ENCODE peak calls at places on chromosomes 12 and 14, in eight cellular contexts. R is adrenal gland, H is uterus, I is choroid plexus epithelial cell, F is SJCRH30, N is fibroblast of villous mesenchyme, M is suprapubic skin, B is A549. E is an unnamed sample.

GRCh38 chr12:46458500-46459106 is 86.0 kb upstream of the SLC38A2 start:
- DNase-seq in R (no peak), H (no peak), I (no peak), F (no peak), N (no peak), M (no peak), B (no peak), E (no peak)

GRCh38 chr14:20176330-20176729 is 14.4 kb upstream of the OR11G2 start:
- DNase-seq in R (no peak), H (no peak), I (no peak), F (no peak), N (no peak), M (no peak), B (no peak), E (no peak)

GRCh38 chr14:24291446-24292117 is 8.0 kb downstream of the DHRS1 start:
- DNase-seq in R (no peak), H (no peak), I (no peak), F (no peak), N (no peak), M (no peak), B (no peak), E (no peak)

GRCh38 chr14:70188292-70188607 is 501 bp downstream of the SLC8A3 start:
- DNase-seq in R (peak), H (no peak), I (peak), F (peak), N (no peak), M (no peak), B (no peak), E (no peak)

GRCh38 chr12:46998811-46999368 is 80.5 kb upstream of the PCED1B start:
- DNase-seq in R (no peak), H (no peak), I (peak), F (no peak), N (peak), M (no peak), B (peak), E (no peak)

GRCh38 chr12:54381136-54381535 is 3.4 kb downstream of the ZNF385A start:
- DNase-seq in R (no peak), H (no peak), I (no peak), F (no peak), N (no peak), M (no peak), B (no peak), E (no peak)

GRCh38 chr12:131205534-131205933 is 251.8 kb downstream of the ADGRD1 start:
- DNase-seq in R (no peak), H (no peak), I (no peak), F (no peak), N (no peak), M (no peak), B (no peak), E (no peak)

GRCh38 chr14:81268016-81268416 is 47.3 kb upstream of the GTF2A1 start:
- DNase-seq in R (no peak), H (no peak), I (peak), F (no peak), N (no peak), M (no peak), B (peak), E (no peak)

GRCh38 chr14:50334211-50334610 is 22.1 kb downstream of the DMAC2L start:
- DNase-seq in R (no peak), H (no peak), I (no peak), F (no peak), N (no peak), M (no peak), B (no peak), E (no peak)

GRCh38 chr12:127898616-127899015 is 368.4 kb upstream of the TMEM132C start:
- DNase-seq in R (no peak), H (no peak), I (no peak), F (no peak), N (no peak), M (no peak), B (no peak), E (no peak)

GRCh38 chr12:122669397-122670070 is 33.6 kb downstream of the HCAR2 start:
- DNase-seq in R (no peak), H (no peak), I (peak), F (no peak), N (peak), M (no peak), B (peak), E (no peak)

DNA sequence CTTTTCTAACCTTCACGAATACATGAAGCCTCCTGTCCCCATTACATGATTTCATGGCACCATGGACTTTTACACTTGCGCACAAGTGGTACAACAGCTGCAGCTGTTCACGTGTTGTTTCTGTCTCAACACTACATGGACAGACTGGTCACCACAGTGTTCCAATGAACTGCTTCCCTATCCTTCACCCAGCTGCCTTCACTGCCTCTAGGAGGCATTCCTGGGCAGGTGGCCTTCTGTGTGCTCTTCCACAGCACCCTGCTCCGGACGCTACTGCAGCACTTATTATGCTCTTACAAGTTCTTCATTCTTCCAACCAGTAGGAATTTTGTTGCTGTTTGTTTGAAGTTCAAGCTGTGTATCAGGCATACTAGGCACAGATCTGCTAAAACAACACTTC is 1.5 kb downstream of the MTERF2 start:
- DNase-seq in R (no peak), H (no peak), I (no peak), F (peak), N (no peak), M (no peak), B (no peak), E (no peak)
- H3K4me3 ChIP-seq in R (no peak), H (no peak), I (no peak), F (no peak), N (no peak), M (peak), B (no peak), E (no peak)

GRCh38 chr12:123989753-123990152 is 16.7 kb downstream of the ZNF664 start:
- DNase-seq in R (no peak), H (no peak), I (no peak), F (no peak), N (no peak), M (no peak), B (no peak), E (no peak)

GRCh38 chr12:123991402-123991951 is 18.5 kb downstream of the ZNF664 start:
- DNase-seq in R (no peak), H (no peak), I (no peak), F (no peak), N (no peak), M (no peak), B (no peak), E (no peak)

GRCh38 chr12:123989168-123989567 is 16.2 kb downstream of the ZNF664 start:
- DNase-seq in R (no peak), H (no peak), I (no peak), F (no peak), N (no peak), M (no peak), B (no peak), E (no peak)

GRCh38 chr12:123992118-123992825 is 19.3 kb downstream of the ZNF664 start:
- DNase-seq in R (no peak), H (no peak), I (no peak), F (no peak), N (no peak), M (no peak), B (no peak), E (no peak)

DNA sequence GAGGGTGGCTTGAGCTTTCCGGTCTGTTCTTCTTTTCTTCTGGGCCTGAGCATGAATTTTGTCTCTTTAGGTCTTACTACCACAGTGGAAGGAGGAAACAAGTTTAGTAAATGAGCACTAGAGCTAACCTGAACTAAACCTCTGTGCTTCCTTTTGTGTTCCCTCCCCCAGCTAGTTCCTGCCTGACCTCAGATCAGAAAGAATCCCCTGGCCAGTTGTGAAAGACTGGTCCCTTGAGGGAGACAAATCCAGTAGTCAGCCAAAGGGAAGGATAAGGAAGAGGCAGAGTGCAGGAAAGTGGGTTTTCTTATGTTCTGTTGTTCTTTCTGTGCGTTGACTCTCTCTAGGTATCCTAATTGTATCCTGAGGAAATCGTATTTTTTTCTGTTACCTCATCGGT is 17.5 kb downstream of the ZNF664 start:
- DNase-seq in R (no peak), H (peak), I (peak), F (no peak), N (peak), M (no peak), B (no peak), E (no peak)
- H3K4me3 ChIP-seq in R (no peak), H (no peak), I (no peak), F (no peak), N (no peak), M (no peak), B (no peak), E (no peak)

DNA sequence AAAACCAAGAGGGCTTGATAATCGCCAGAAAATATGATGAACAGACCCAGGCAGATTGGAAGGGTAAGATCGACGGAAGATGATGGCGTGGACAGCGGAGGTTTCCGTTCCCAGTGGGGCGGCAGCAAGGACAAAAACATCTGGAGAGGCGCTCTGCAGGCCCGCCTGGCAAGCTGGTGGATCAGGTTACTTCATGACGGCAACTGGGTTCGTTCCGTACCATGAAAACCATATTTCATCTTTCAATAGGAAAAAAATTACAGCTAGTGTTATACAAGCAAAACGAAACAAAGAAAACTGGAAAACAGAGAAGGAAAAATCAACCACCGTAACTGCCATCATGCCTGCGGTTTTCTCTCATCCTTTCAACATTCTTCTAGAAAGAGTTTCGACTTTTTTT is 210.6 kb downstream of the FOXN3 start:
- DNase-seq in R (no peak), H (no peak), I (no peak), F (no peak), N (no peak), M (no peak), B (no peak), E (no peak)
- H3K4me3 ChIP-seq in R (no peak), H (no peak), I (no peak), F (no peak), N (no peak), M (no peak), B (no peak), E (no peak)

GRCh38 chr12:71477046-71477445 is 37.4 kb downstream of the LGR5 start:
- DNase-seq in R (no peak), H (no peak), I (no peak), F (no peak), N (no peak), M (no peak), B (no peak), E (no peak)

GRCh38 chr12:71469235-71469873 is 29.8 kb downstream of the LGR5 start:
- DNase-seq in R (peak), H (no peak), I (peak), F (no peak), N (peak), M (no peak), B (peak), E (no peak)

GRCh38 chr12:71476513-71476912 is 36.9 kb downstream of the LGR5 start:
- DNase-seq in R (no peak), H (no peak), I (peak), F (peak), N (peak), M (no peak), B (no peak), E (no peak)

GRCh38 chr12:71475280-71475679 is 35.7 kb downstream of the LGR5 start:
- DNase-seq in R (no peak), H (no peak), I (no peak), F (peak), N (no peak), M (peak), B (no peak), E (no peak)

DNA sequence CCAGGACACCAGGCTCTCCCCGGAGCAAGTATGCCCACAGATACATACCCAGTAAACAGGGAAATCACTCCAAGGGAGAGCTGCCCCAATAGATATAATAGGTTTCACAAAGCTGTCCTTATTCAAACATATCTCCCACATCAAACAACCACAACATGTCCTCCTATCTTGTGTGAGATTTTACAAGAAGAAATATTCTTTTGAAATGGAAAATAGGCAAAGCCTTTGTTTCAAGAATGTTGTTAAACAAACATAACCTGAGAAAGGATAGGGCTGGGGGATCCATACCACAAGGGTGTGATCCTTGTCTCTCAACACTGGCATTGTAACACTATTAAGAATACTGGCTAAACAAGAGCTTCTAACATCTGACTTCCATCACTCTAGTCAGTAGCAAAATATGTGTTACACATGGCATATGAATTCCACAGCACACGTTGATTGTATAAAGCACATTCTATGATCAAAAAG is 32.9 kb downstream of the LGR5 start:
- DNase-seq in R (no peak), H (no peak), I (no peak), F (peak), N (no peak), M (no peak), B (no peak), E (no peak)
- H3K4me3 ChIP-seq in R (no peak), H (no peak), I (no peak), F (no peak), N (no peak), M (no peak), B (no peak), E (no peak)

GRCh38 chr12:51449569-51450246 is 25.1 kb downstream of the SLC4A8 start:
- DNase-seq in R (no peak), H (no peak), I (peak), F (no peak), N (peak), M (no peak), B (no peak), E (no peak)
- H3K4me3 ChIP-seq in R (no peak), H (no peak), I (no peak), F (no peak), N (no peak), M (no peak), B (no peak), E (no peak)

DNA sequence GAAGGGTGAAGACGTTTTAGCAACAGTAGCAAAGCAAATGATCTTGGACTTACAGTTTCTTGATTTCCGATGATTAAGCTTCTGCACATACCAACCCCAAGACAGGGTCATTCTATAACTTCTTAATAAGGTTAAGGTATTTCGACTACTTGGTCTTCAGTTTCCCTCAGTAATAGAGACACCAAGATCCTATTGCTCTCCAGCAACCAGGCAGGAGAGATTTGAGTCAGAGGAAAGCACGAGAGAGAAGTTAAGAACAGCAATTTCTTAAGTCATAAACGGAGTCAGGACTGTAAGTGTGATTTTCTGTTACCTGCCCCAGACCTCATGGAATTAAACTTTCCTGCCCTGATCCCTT is 215.6 kb downstream of the TTC8 start:
- DNase-seq in R (no peak), H (no peak), I (no peak), F (no peak), N (no peak), M (no peak), B (no peak), E (no peak)
- H3K4me3 ChIP-seq in R (no peak), H (no peak), I (no peak), F (no peak), N (no peak), M (peak), B (no peak), E (no peak)

DNA sequence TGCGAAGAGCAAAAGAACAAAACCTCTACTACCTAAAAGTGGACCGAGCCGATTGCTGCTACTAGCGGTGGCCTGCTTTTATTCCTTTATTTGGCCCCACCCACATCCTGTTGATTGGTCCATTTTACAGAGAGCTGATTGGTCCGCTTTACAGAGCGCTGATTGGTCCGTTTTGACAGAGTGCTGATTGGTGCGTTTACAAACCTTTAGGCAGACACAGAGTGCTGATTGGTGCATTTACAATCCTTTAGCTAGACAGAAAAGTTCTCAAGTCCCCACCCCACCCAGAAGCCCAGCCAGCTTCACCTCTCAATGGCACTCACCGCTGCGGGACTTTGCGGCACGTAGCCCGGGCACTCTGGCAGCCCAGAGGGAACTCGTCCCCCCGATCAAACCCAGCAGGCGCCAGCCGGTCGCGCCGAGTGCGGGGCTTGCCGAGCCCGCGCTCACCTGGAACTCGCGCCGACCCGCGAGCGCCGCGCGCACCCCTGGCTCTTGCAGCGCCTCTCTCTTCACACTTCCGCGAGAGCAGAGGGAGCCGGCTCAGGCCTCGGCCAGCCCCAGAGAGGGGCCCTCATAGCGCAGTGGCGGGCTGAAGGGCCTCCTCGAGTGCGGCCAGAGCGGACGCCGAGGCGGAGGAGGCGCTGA is 8.7 kb upstream of the FGD4 start:
- DNase-seq in R (peak), H (no peak), I (peak), F (no peak), N (peak), M (no peak), B (peak), E (no peak)
- H3K4me3 ChIP-seq in R (no peak), H (peak), I (peak), F (no peak), N (peak), M (peak), B (peak), E (no peak)

GRCh38 chr12:21323736-21324135 is 11.0 kb downstream of the SLCO1A2 start:
- DNase-seq in R (no peak), H (no peak), I (no peak), F (no peak), N (no peak), M (no peak), B (no peak), E (no peak)

GRCh38 chr12:21328578-21328977 is 6.1 kb downstream of the SLCO1A2 start:
- DNase-seq in R (no peak), H (no peak), I (no peak), F (no peak), N (no peak), M (no peak), B (no peak), E (no peak)

GRCh38 chr12:21324551-21324950 is 10.2 kb downstream of the SLCO1A2 start:
- DNase-seq in R (no peak), H (no peak), I (no peak), F (no peak), N (no peak), M (no peak), B (no peak), E (no peak)
- H3K4me3 ChIP-seq in R (no peak), H (no peak), I (no peak), F (no peak), N (no peak), M (no peak), B (no peak), E (no peak)